ENCODE peak calls at places on chromosomes 6 and 20, in six cellular contexts. J is tibial artery, K is IMR-90, M is HL-60, W is psoas muscle, P is dorsolateral prefrontal cortex. D is an unnamed sample.

GRCh38 chr20:58457083-58457680 is 58.0 kb downstream of the APCDD1L start:
- DNase-seq in P (no peak), W (no peak), J (no peak), M (no peak), K (peak; percentile 97), D (no peak)

GRCh38 chr6:7413151-7413823 is 23.7 kb downstream of the RIOK1 start:
- DNase-seq in J (no peak), P (no peak), W (no peak), M (no peak), K (no peak), D (no peak)

GRCh38 chr6:102812242-102812641 is 1418.7 kb downstream of the GRIK2 start:
- DNase-seq in M (no peak), W (no peak), K (no peak), P (no peak), J (no peak), D (no peak)

GRCh38 chr20:35054804-35055203 is 37.8 kb downstream of the TRPC4AP start:
- DNase-seq in J (no peak), P (no peak), M (no peak), K (no peak), W (no peak), D (no peak)

GRCh38 chr6:64224819-64225218 is 589.2 kb downstream of the PHF3 start:
- DNase-seq in P (no peak), M (no peak), K (peak; percentile 14), J (no peak), W (no peak), D (no peak)

GRCh38 chr6:105041880-105042279 is 85.0 kb downstream of the LIN28B start:
- DNase-seq in W (no peak), M (no peak), P (no peak), J (no peak), K (no peak), D (no peak)

GRCh38 chr20:4020256-4020655 is 4.9 kb upstream of the RNF24 start:
- DNase-seq in K (no peak), M (no peak), J (no peak), W (no peak), P (no peak), D (no peak)

GRCh38 chr20:22805219-22805618 is 220.8 kb upstream of the FOXA2 start:
- DNase-seq in P (no peak), J (no peak), M (no peak), W (peak; percentile 29), K (peak; percentile 74), D (no peak)

GRCh38 chr20:56554869-56555268 is 21.8 kb downstream of the FAM209B start:
- DNase-seq in M (peak; percentile 3), J (peak; percentile 32), K (peak; percentile 90), W (no peak), P (no peak), D (no peak)

GRCh38 chr6:132964101-132964867 is 149.9 kb downstream of the RPS12 start:
- DNase-seq in K (peak; percentile 87), J (no peak), M (no peak), W (no peak), P (no peak), D (no peak)

GRCh38 chr6:119647309-119647708 is 297.7 kb upstream of the MAN1A1 start:
- DNase-seq in K (no peak), W (no peak), P (no peak), M (no peak), J (no peak), D (no peak)

GRCh38 chr6:137892271-137892708 is 25.2 kb downstream of the TNFAIP3 start:
- DNase-seq in P (no peak), K (peak; percentile 87), J (no peak), M (no peak), W (no peak), D (no peak)

GRCh38 chr20:7760261-7761048 is 179.8 kb downstream of the HAO1 start:
- DNase-seq in K (no peak), W (no peak), M (no peak), J (no peak), P (no peak), D (no peak)

GRCh38 chr20:36150489-36150846 is 4.1 kb upstream of the EPB41L1 start:
- DNase-seq in M (no peak), J (no peak), W (no peak), P (no peak), K (no peak), D (no peak)
- H3K27ac ChIP-seq in M (no peak overlapping the region), J (no peak overlapping the region), W (no peak overlapping the region), P (no peak overlapping the region), K (no peak overlapping the region), D (peak overlapping the region; percentile 38)

GRCh38 chr6:34285571-34285970 is 36.8 kb upstream of the SMIM29 start:
- DNase-seq in W (no peak), P (no peak), K (no peak), J (no peak), M (no peak), D (no peak)
- H3K27ac ChIP-seq in W (peak overlapping the region; percentile 38), P (peak overlapping the region; percentile 92), K (no peak overlapping the region), J (no peak overlapping the region), M (peak overlapping the region; percentile 83), D (peak overlapping the region; percentile 35)

GRCh38 chr20:9517297-9518134 is 3.1 kb downstream of the LAMP5 start:
- DNase-seq in P (no peak), W (no peak), K (no peak), M (no peak), J (no peak), D (no peak)
- H3K27ac ChIP-seq in P (no peak overlapping the region), W (no peak overlapping the region), K (no peak overlapping the region), M (no peak overlapping the region), J (no peak overlapping the region), D (no peak overlapping the region)

GRCh38 chr6:122472022-122472340 is 374 bp upstream of the SERINC1 start:
- DNase-seq in K (no peak), W (no peak), J (no peak), P (no peak), M (no peak), D (no peak)
- H3K27ac ChIP-seq in K (peak overlapping the region; percentile 90), W (peak overlapping the region; percentile 99), J (peak overlapping the region; percentile 96), P (peak overlapping the region; percentile 99), M (peak overlapping the region; percentile 96), D (peak overlapping the region; percentile 97)

GRCh38 chr20:367486-367887 is 13.1 kb upstream of the TRIB3 start:
- DNase-seq in K (no peak), P (no peak), M (no peak), J (no peak), W (no peak), D (no peak)

GRCh38 chr20:368915-369314 is 11.6 kb upstream of the TRIB3 start:
- DNase-seq in J (no peak), W (no peak), M (no peak), P (no peak), K (no peak), D (no peak)

GRCh38 chr20:371755-372542 is 8.6 kb upstream of the TRIB3 start:
- DNase-seq in P (no peak), K (peak; percentile 88), W (peak; percentile 85), M (peak; percentile 92), J (peak; percentile 43), D (peak; percentile 71)

GRCh38 chr20:370977-371754 is 9.4 kb upstream of the TRIB3 start:
- DNase-seq in P (no peak), J (no peak), M (no peak), K (no peak), W (no peak), D (no peak)

DNA sequence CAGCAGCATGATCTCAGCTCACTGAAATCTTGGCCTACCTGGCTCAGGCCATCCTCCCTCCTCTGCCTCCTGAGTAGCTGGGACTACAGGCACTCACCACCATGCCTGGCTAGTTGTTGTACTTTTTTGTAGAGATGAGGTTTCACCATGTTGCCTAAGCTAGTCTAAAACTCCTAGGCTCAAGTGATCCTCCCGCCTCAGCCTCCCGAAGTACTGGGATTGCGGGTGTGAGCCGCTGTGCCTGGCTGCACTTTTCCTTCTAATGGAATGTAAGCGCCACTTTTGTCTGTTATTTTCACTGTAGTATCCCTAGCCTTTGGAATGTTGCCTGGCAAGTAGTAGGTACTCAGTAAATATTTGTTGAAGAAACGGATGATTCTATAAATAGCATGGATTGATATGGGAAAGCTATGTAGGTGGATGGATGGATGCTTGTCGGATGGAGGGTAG is 10.4 kb upstream of the TRIB3 start:
- DNase-seq in J (no peak), K (no peak), P (no peak), M (no peak), W (no peak), D (no peak)
- H3K27ac ChIP-seq in J (no peak overlapping the region), K (no peak overlapping the region), P (no peak overlapping the region), M (no peak overlapping the region), W (no peak overlapping the region), D (peak overlapping the region; percentile 61)

GRCh38 chr20:63522091-63522868 is 1.7 kb downstream of the PPDPF start:
- DNase-seq in K (no peak), M (no peak), W (no peak), P (no peak), J (no peak), D (no peak)
- H3K27ac ChIP-seq in K (no peak overlapping the region), M (no peak overlapping the region), W (no peak overlapping the region), P (peak overlapping the region; percentile 31), J (peak overlapping the region; percentile 97), D (peak overlapping the region; percentile 99)

D was measured in breast epithelium.